ENCODE peak calls at places on chromosomes 7 and 10, in five cellular contexts. One of them, this sample, is unnamed.
A peak's percentile ranks its signal among the peaks of the same experiment; 100 is the strongest.

GRCh38 chr7:82211333-82211732 is 232.2 kb downstream of the CACNA2D1 start:
- DNase-seq in fibroblast of pulmonary artery: no peak
- DNase-seq in naive thymus-derived CD8-positive, alpha-beta T cell: no peak
- DNase-seq in head of caudate nucleus: no peak
- DNase-seq in ELR: no peak
- DNase-seq in this sample: no peak

GRCh38 chr10:70512149-70512611 is 33.6 kb downstream of the PALD1 start:
- DNase-seq in naive thymus-derived CD8-positive, alpha-beta T cell: no peak
- DNase-seq in fibroblast of pulmonary artery: peak; percentile 10
- DNase-seq in ELR: peak; percentile 39
- DNase-seq in head of caudate nucleus: no peak
- DNase-seq in this sample: no peak

GRCh38 chr7:151785681-151785965 is 91.3 kb downstream of the PRKAG2 start:
- DNase-seq in fibroblast of pulmonary artery: no peak
- DNase-seq in naive thymus-derived CD8-positive, alpha-beta T cell: no peak
- DNase-seq in ELR: no peak
- DNase-seq in head of caudate nucleus: no peak
- DNase-seq in this sample: no peak

GRCh38 chr7:23285657-23286646 is 13.2 kb upstream of the MALSU1 start:
- DNase-seq in naive thymus-derived CD8-positive, alpha-beta T cell: no peak
- DNase-seq in ELR: no peak
- DNase-seq in head of caudate nucleus: no peak
- DNase-seq in fibroblast of pulmonary artery: no peak
- DNase-seq in this sample: no peak

GRCh38 chr7:117970806-117971205 is 97.6 kb upstream of the CTTNBP2 start:
- DNase-seq in head of caudate nucleus: no peak
- DNase-seq in fibroblast of pulmonary artery: no peak
- DNase-seq in naive thymus-derived CD8-positive, alpha-beta T cell: no peak
- DNase-seq in ELR: no peak
- DNase-seq in this sample: no peak

GRCh38 chr7:22849158-22849557 is 26.5 kb upstream of the TOMM7 start:
- DNase-seq in fibroblast of pulmonary artery: no peak
- DNase-seq in naive thymus-derived CD8-positive, alpha-beta T cell: no peak
- DNase-seq in head of caudate nucleus: no peak
- DNase-seq in ELR: no peak
- DNase-seq in this sample: no peak

GRCh38 chr10:48567346-48567745 is 37.5 kb downstream of the ARHGAP22 start:
- DNase-seq in head of caudate nucleus: no peak
- DNase-seq in ELR: no peak
- DNase-seq in naive thymus-derived CD8-positive, alpha-beta T cell: no peak
- DNase-seq in fibroblast of pulmonary artery: no peak
- DNase-seq in this sample: no peak

GRCh38 chr10:104981995-104982394 is 340.9 kb downstream of the SORCS3 start:
- DNase-seq in naive thymus-derived CD8-positive, alpha-beta T cell: no peak
- DNase-seq in head of caudate nucleus: no peak
- DNase-seq in fibroblast of pulmonary artery: no peak
- DNase-seq in ELR: no peak
- DNase-seq in this sample: no peak

GRCh38 chr7:13901577-13901976 is 87.9 kb downstream of the ETV1 start:
- DNase-seq in ELR: no peak
- DNase-seq in naive thymus-derived CD8-positive, alpha-beta T cell: no peak
- DNase-seq in head of caudate nucleus: no peak
- DNase-seq in fibroblast of pulmonary artery: no peak
- DNase-seq in this sample: no peak

GRCh38 chr7:90629306-90629918 is 33.3 kb downstream of the CDK14 start:
- DNase-seq in head of caudate nucleus: no peak
- DNase-seq in ELR: peak; percentile 70
- DNase-seq in naive thymus-derived CD8-positive, alpha-beta T cell: no peak
- DNase-seq in fibroblast of pulmonary artery: peak; percentile 80
- DNase-seq in this sample: no peak

GRCh38 chr7:80379034-80379433 is 132.8 kb downstream of the GNAT3 start:
- DNase-seq in naive thymus-derived CD8-positive, alpha-beta T cell: no peak
- DNase-seq in head of caudate nucleus: no peak
- DNase-seq in fibroblast of pulmonary artery: peak; percentile 69
- DNase-seq in ELR: peak; percentile 84
- DNase-seq in this sample: no peak

This sample was measured in activated CD4-positive, alpha-beta T cell treated with anti-CD3 and anti-CD28 coated beads, Interleukin-2, amount 50 U/mL, for 1 hour.